ENCODE peak calls at places on chromosomes 13 and 19, in five cellular contexts. V is IMR-90, M is A549, Y is uterus, L is suprapubic skin. O is an unnamed sample. For H3K4me1, the result is how much of the 10 kb centered on the place peaks cover.

GRCh38 chr19:41705393-41706174 is 2.8 kb upstream of the CEACAM5 start:
- DNase-seq in Y (no peak), V (no peak), M (peak), L (no peak), O (no peak)

GRCh38 chr13:24085662-24086061 is 74.9 kb upstream of the SPATA13 start:
- DNase-seq in M (no peak), Y (no peak), V (no peak), L (no peak), O (no peak)

GRCh38 chr13:32955881-32956594 is 60.2 kb upstream of the KL start:
- DNase-seq in Y (no peak), V (no peak), M (no peak), L (no peak), O (no peak)

GRCh38 chr13:49304763-49305695 is 57.3 kb downstream of the CDADC1 start:
- DNase-seq in Y (no peak), M (no peak), L (no peak), V (no peak), O (no peak)

GRCh38 chr19:45771331-45771933 is 2.4 kb upstream of the SIX5 start:
- DNase-seq in V (no peak), Y (peak), L (no peak), M (no peak), O (no peak)

GRCh38 chr13:32902898-32903297 is 113.3 kb upstream of the KL start:
- DNase-seq in L (peak), M (no peak), V (peak), Y (peak), O (peak)

GRCh38 chr19:21197589-21198295 is 55.9 kb downstream of the ZNF431 start:
- DNase-seq in M (no peak), L (no peak), Y (no peak), V (peak), O (no peak)

GRCh38 chr13:39510296-39510695 is 92.7 kb downstream of the LHFPL6 start:
- DNase-seq in M (no peak), V (no peak), L (no peak), Y (no peak), O (no peak)

GRCh38 chr19:33518541-33518940 is 3.0 kb downstream of the PEPD start:
- DNase-seq in Y (no peak), L (no peak), V (no peak), M (no peak), O (no peak)

GRCh38 chr19:7739211-7739752 is 7.4 kb upstream of the CLEC4G start:
- DNase-seq in L (no peak), Y (no peak), V (no peak), M (no peak), O (no peak)

GRCh38 chr13:50358221-50358620 is 343.0 kb downstream of the KCNRG start:
- DNase-seq in L (no peak), Y (peak), V (no peak), M (no peak), O (no peak)

GRCh38 chr19:20167020-20167644 is at the start of gene ZNF486:
- DNase-seq in M (peak), V (peak), L (peak), Y (peak), O (peak)

GRCh38 chr13:113402471-113403254 is 38.7 kb upstream of the GRTP1 start:
- DNase-seq in Y (no peak), M (no peak), V (no peak), L (no peak), O (no peak)

GRCh38 chr13:113400621-113401451 is 36.9 kb upstream of the GRTP1 start:
- DNase-seq in M (no peak), V (no peak), Y (no peak), L (no peak), O (no peak)

GRCh38 chr13:113403255-113404104 is 39.5 kb upstream of the GRTP1 start:
- DNase-seq in M (no peak), V (no peak), Y (no peak), L (no peak), O (no peak)

GRCh38 chr13:113399755-113400149 is 35.8 kb upstream of the GRTP1 start:
- DNase-seq in V (no peak), Y (no peak), L (no peak), M (no peak), O (no peak)

GRCh38 chr13:113401452-113402415 is 37.8 kb upstream of the GRTP1 start:
- DNase-seq in M (no peak), V (no peak), L (no peak), Y (no peak), O (no peak)
- H3K27ac ChIP-seq in M (no peak), V (no peak), L (no peak), Y (no peak), O (no peak)

GRCh38 chr13:109750376-109750775 is 36.0 kb downstream of the IRS2 start:
- DNase-seq in V (no peak), M (no peak), L (no peak), Y (no peak), O (no peak)
- H3K4me1 ChIP-seq in V (under half), M (under half), L (under half), Y (under half), O (under half)

DNA sequence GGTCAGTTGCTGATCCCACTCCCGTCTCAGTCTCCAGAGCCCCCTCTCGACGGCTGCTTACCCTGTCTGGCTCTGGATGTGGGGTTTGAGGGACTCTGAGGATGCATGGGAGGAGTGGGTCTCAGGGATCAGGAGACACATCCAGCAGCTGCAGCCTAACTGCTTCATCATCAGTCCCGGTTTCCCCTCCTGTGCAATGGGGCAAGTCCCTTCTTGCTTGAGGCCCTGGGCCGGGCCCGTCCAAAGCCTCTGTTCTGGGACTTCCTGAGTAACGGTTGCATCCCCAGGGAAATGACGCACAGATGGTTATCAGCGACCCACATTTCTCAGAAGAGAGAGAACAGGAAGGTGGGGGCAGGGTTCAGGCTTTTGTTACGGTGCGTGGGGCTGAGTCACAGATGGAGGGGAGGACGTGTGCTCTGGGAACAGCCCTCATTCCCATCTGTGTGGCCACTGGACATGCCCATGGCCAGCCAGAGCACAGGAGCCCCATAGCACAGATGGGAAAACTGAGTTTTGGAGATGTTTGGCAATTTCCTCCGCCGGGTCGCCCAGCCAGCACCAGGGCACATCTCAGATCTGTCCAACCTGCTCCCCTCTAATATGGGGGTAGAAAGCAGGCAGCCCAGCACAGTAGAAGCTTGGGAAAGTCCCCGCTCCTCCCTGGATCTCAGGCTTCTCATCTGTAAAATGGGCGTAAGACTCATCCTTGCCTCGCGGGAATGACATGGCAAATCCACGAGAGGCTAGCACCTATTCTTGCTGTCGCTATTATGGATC is 19.3 kb downstream of the GNA15 start:
- DNase-seq in V (peak), M (peak), L (peak), Y (peak), O (peak)
- TF ChIP-seq POLR2A in V (peak), M (peak), L (no peak), Y (no peak), O (no peak)

GRCh38 chr13:44230071-44230470 is 143.6 kb upstream of the SERP2 start:
- DNase-seq in V (peak), Y (no peak), L (no peak), M (no peak), O (no peak)

GRCh38 chr13:44232729-44233128 is 140.9 kb upstream of the SERP2 start:
- DNase-seq in V (no peak), L (no peak), M (no peak), Y (no peak), O (no peak)

GRCh38 chr13:44230736-44231135 is 142.9 kb upstream of the SERP2 start:
- DNase-seq in Y (no peak), M (no peak), V (no peak), L (no peak), O (no peak)

GRCh38 chr13:44229371-44230030 is 144.1 kb upstream of the SERP2 start:
- DNase-seq in V (no peak), M (no peak), Y (no peak), L (no peak), O (no peak)

DNA sequence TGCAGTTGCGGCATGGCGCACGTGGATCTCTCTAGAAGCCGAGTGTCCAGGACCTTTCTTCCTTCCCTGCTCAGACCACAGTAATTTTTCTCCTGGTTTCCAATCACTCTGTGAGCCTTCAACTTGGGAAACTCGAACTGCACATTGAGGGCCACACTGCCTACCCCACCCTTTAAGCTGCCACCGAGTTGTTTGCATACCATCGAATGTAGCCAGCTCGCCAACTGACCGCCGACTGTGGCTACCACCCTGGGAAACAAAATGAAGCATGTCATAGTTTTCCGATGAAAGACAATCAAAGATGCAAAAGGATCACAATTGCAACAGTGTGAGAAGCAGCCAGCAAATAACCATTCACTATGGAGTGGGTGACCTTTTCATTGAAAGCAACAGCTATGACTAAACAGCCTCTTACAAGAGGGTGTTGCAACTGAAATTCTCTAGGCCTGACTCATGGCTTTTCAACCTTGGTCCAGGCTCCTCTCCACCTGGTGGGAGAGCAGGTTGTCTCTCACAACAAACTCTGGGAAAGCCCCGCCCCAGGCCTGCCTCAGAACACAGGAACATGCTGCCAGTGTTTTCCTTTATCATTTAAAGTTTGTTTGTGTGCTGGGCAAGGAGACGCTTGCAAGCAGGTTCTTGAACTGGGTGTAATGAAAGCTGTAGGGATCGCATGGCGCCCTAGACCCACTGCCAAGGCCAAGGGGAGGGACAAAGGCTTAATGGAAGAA is 141.7 kb upstream of the SERP2 start:
- DNase-seq in M (peak), Y (peak), L (peak), V (peak), O (peak)
- H3K27ac ChIP-seq in M (peak), Y (peak), L (peak), V (peak), O (peak)

GRCh38 chr13:40536443-40537113 is 129.9 kb downstream of the FOXO1 start:
- DNase-seq in Y (no peak), M (peak), V (no peak), L (no peak), O (peak)

GRCh38 chr13:40534456-40534855 is 132.0 kb downstream of the FOXO1 start:
- DNase-seq in M (no peak), V (no peak), Y (no peak), L (no peak), O (no peak)

GRCh38 chr13:40535345-40535836 is 131.1 kb downstream of the FOXO1 start:
- DNase-seq in M (no peak), L (no peak), V (no peak), Y (no peak), O (no peak)

GRCh38 chr13:40539954-40540706 is 126.3 kb downstream of the FOXO1 start:
- DNase-seq in V (peak), L (no peak), Y (no peak), M (peak), O (no peak)

DNA sequence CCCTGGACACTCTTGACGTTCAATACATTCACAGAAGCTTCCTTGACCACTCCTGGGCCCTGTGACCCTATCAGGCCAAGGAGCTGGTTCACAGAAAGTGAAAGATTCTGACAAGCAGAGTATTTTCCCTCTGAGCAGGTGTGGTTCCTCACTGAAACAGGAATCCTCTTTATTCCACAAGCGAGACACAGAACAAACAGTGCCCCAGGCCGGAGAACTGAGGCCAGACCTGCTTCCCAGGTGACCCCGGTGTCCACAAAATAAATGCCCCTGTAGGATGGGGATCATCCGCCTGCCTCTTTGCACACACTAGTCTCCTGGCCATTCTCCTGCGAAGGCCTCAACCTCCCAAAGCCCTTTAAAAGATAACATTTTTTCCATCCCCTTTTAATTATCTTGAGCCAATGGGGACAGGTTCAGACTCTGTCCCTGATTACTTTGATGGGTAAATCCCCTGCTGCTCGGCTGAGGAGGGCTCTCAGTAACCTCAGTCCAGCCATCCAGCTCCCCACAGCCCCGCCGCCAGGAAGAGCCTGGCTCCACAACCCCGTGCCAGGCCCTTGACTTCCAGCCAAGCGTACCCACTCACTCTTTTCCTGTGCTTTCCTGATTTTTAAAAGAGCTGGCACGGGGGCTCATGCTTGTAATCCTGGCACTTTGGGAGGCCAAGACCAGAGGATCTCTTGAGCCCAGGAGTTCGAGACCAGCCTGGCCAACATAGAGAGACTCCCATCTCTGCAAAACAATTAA is 129.1 kb downstream of the FOXO1 start:
- DNase-seq in L (no peak), V (no peak), Y (no peak), M (no peak), O (no peak)
- H3K4me1 ChIP-seq in L (under half), V (under half), Y (under half), M (under half), O (under half)

GRCh38 chr19:34962281-34962944 is 1.6 kb downstream of the ZNF792 start:
- DNase-seq in V (peak), L (no peak), M (no peak), Y (peak), O (no peak)
- TF ChIP-seq POLR2A in V (no peak), L (no peak), M (no peak), Y (no peak), O (no peak)

DNA sequence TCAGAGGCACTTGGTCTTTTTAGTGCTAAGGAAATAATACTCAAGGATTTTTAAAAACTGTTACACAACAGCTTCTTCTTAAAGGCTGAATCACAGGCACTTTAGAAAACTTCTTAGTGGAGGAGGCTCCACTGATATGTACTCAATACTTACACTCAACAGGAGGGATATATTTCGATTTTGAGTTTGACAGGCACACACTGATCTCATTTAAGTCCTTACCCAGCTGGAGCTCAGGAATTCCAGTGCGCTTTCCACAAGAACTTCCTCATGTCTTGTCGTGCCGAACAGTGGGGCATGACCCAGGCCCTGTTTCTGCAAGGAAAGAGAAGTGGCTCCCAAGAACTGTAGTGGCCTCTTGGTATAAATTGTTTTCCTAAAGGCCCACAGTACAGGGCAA is 103.8 kb downstream of the RGCC start:
- DNase-seq in Y (no peak), M (no peak), L (no peak), V (peak), O (no peak)
- H3K27ac ChIP-seq in Y (peak), M (no peak), L (peak), V (peak), O (no peak)

DNA sequence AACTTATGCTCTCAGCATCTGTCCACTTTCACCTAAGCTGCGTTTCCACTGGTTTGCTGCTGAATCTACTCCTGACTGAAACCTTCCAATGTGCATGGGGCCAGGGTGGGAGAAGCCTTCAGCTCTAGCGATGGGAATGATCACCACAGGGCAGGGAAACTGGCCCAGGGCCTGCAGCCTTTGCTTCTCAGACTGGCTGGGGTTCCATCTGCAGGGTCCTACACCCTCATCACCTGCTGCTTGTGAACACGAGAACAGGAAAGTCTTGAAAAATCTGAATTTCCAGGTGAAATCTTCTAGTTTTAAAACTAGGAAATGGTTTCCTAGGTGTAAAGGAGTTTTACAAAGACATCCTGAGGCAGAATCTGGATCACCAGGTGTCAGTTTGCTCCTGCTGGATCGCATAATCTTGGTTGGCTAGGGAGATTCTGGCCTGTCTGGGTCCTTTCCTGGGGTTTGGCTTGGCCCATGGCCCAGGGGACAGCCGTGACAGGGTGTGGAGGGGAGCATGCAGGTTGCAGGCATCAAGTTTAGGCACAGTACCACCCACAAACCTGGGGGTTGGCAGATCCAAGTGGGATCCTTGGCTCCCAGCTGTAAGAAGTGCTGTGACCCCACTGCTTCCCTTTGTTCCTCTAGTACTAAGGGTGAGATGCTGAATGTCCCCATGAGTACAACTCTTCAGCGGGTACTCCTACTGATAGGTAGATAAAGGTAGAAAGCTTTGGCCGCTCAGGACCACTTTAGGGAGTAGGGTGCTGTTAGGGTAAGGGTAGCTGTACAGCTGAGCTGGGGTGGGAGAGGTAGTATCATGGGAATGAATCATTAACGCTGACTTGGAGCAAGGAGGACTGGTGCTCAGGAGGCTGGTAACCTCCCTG is 1.8 kb upstream of the UBE2M start:
- DNase-seq in L (no peak), M (no peak), V (no peak), Y (no peak), O (no peak)
- H3K4me1 ChIP-seq in L (half or more), M (under half), V (under half), Y (under half), O (under half)

GRCh38 chr19:17932485-17933338 is at the start of gene CCDC124:
- DNase-seq in V (peak), L (peak), M (peak), Y (peak), O (peak)
- TF ChIP-seq POLR2A in V (peak), L (peak), M (peak), Y (peak), O (peak)